ENCODE peak calls at places on chromosomes 3 and 15, in seven cellular contexts. G is A673, V is astrocyte of the spinal cord, L is A549, F is cardiac fibroblast, B is AG09309, X is sigmoid colon. U is an unnamed sample.

GRCh38 chr3:193134895-193135294 is 106.1 kb upstream of the PLAAT1 start:
- DNase-seq in G (peak), V (peak), L (no peak), F (peak), B (peak), X (no peak), U (no peak)

GRCh38 chr3:104907507-104907906 is 459.2 kb upstream of the ALCAM start:
- DNase-seq in G (peak), V (peak), L (no peak), F (peak), B (peak), X (no peak), U (no peak)

GRCh38 chr15:63718590-63719035 is 115.1 kb downstream of the HERC1 start:
- DNase-seq in G (no peak), V (peak), L (peak), F (peak), B (peak), X (no peak), U (no peak)

GRCh38 chr3:187342255-187342654 is 25.9 kb upstream of the RTP4 start:
- DNase-seq in G (no peak), V (no peak), L (no peak), F (no peak), B (no peak), X (no peak), U (no peak)

GRCh38 chr3:103440539-103441113 is 1005.8 kb downstream of the ZPLD1 start:
- DNase-seq in G (peak), V (peak), L (peak), F (peak), B (no peak), X (no peak), U (no peak)

GRCh38 chr3:23389089-23389488 is 186.0 kb downstream of the UBE2E2 start:
- DNase-seq in G (no peak), V (no peak), L (peak), F (no peak), B (no peak), X (no peak), U (no peak)

GRCh38 chr3:16513141-16514020 is at the start of gene RFTN1:
- DNase-seq in G (peak), V (peak), L (no peak), F (peak), B (no peak), X (no peak), U (peak)

GRCh38 chr3:22621205-22621809 is 581.8 kb upstream of the UBE2E2 start:
- DNase-seq in G (no peak), V (no peak), L (no peak), F (no peak), B (no peak), X (no peak), U (no peak)

GRCh38 chr15:33293619-33294309 is 17.0 kb upstream of the RYR3 start:
- DNase-seq in G (no peak), V (peak), L (no peak), F (peak), B (no peak), X (no peak), U (no peak)

GRCh38 chr3:16290007-16290826 is 25.2 kb downstream of the OXNAD1 start:
- DNase-seq in G (peak), V (peak), L (peak), F (peak), B (no peak), X (no peak), U (peak)

GRCh38 chr3:169662215-169663070 is 1.1 kb downstream of the MECOM start:
- DNase-seq in G (peak), V (peak), L (peak), F (peak), B (no peak), X (no peak), U (peak)

GRCh38 chr15:83928878-83929418 is 275.0 kb downstream of the ADAMTSL3 start:
- DNase-seq in G (no peak), V (no peak), L (no peak), F (no peak), B (no peak), X (no peak), U (no peak)

GRCh38 chr3:197501496-197501878 is 54.3 kb downstream of the BDH1 start:
- DNase-seq in G (peak), V (peak), L (peak), F (peak), B (no peak), X (no peak), U (no peak)

GRCh38 chr3:264394-265156 is 68.0 kb downstream of the CHL1 start:
- DNase-seq in G (no peak), V (peak), L (peak), F (peak), B (peak), X (no peak), U (no peak)

GRCh38 chr3:113625724-113626348 is 70.6 kb downstream of the USF3 start:
- DNase-seq in G (no peak), V (no peak), L (no peak), F (peak), B (no peak), X (no peak), U (no peak)

GRCh38 chr3:64837126-64837738 is 149.4 kb upstream of the ADAMTS9 start:
- DNase-seq in G (no peak), V (no peak), L (no peak), F (no peak), B (no peak), X (no peak), U (no peak)

GRCh38 chr3:27978440-27978839 is 256.3 kb upstream of the EOMES start:
- DNase-seq in G (no peak), V (peak), L (no peak), F (peak), B (no peak), X (no peak), U (no peak)

GRCh38 chr3:136624894-136625815 is 127.0 kb downstream of the STAG1 start:
- DNase-seq in G (no peak), V (no peak), L (peak), F (no peak), B (no peak), X (no peak), U (no peak)

GRCh38 chr15:96372554-96372953 is 42.1 kb downstream of the NR2F2 start:
- DNase-seq in G (no peak), V (no peak), L (no peak), F (no peak), B (no peak), X (no peak), U (no peak)

GRCh38 chr3:53231532-53232511 is 24.0 kb downstream of the TKT start:
- DNase-seq in G (no peak), V (no peak), L (no peak), F (no peak), B (no peak), X (no peak), U (no peak)

GRCh38 chr15:43518073-43518761 is 809 bp downstream of the MAP1A start:
- DNase-seq in G (peak), V (peak), L (no peak), F (peak), B (no peak), X (no peak), U (no peak)

GRCh38 chr3:13650210-13651056 is 101.5 kb downstream of the FBLN2 start:
- DNase-seq in G (peak), V (peak), L (peak), F (peak), B (peak), X (peak), U (peak)

GRCh38 chr3:146092230-146092629 is 68.8 kb downstream of the PLOD2 start:
- DNase-seq in G (no peak), V (peak), L (no peak), F (peak), B (no peak), X (no peak), U (no peak)

GRCh38 chr3:45554001-45554691 is 40.4 kb upstream of the LIMD1 start:
- DNase-seq in G (no peak), V (no peak), L (no peak), F (peak), B (no peak), X (peak), U (no peak)

GRCh38 chr15:75775296-75776074 is 62.8 kb upstream of the CSPG4 start:
- DNase-seq in G (peak), V (no peak), L (peak), F (no peak), B (no peak), X (no peak), U (no peak)

GRCh38 chr15:66089049-66089448 is 164.5 kb downstream of the MEGF11 start:
- DNase-seq in G (no peak), V (no peak), L (no peak), F (no peak), B (no peak), X (peak), U (no peak)

GRCh38 chr3:115651599-115651998 is 28.3 kb downstream of the GAP43 start:
- DNase-seq in G (no peak), V (no peak), L (no peak), F (no peak), B (no peak), X (no peak), U (no peak)
- H3K4me3 ChIP-seq in G (no peak), V (no peak), L (no peak), F (no peak), B (no peak), X (no peak), U (no peak)

GRCh38 chr3:127748754-127749327 is 73.5 kb downstream of the MGLL start:
- DNase-seq in G (no peak), V (no peak), L (no peak), F (peak), B (no peak), X (peak), U (no peak)

GRCh38 chr3:127751163-127751621 is 71.1 kb downstream of the MGLL start:
- DNase-seq in G (no peak), V (no peak), L (no peak), F (peak), B (no peak), X (no peak), U (no peak)

GRCh38 chr3:127749361-127749760 is 73.0 kb downstream of the MGLL start:
- DNase-seq in G (no peak), V (no peak), L (no peak), F (peak), B (no peak), X (no peak), U (no peak)

GRCh38 chr3:127750226-127751031 is 71.9 kb downstream of the MGLL start:
- DNase-seq in G (no peak), V (peak), L (no peak), F (peak), B (peak), X (no peak), U (no peak)

GRCh38 chr3:127749787-127750225 is 72.5 kb downstream of the MGLL start:
- DNase-seq in G (peak), V (no peak), L (no peak), F (peak), B (no peak), X (no peak), U (no peak)
- TF ChIP-seq CTCF in G (peak), V (no peak), L (peak), F (no peak), B (no peak), X (no peak), U (no peak)

GRCh38 chr15:41494922-41495735 is 1.5 kb downstream of the ITPKA start:
- DNase-seq in G (no peak), V (no peak), L (no peak), F (no peak), B (no peak), X (no peak), U (no peak)
- H3K4me3 ChIP-seq in G (peak), V (no peak), L (no peak), F (no peak), B (no peak), X (no peak), U (peak)

GRCh38 chr3:189512824-189513223 is 118.4 kb upstream of the TP63 start:
- DNase-seq in G (no peak), V (no peak), L (peak), F (no peak), B (no peak), X (no peak), U (no peak)

GRCh38 chr3:189515916-189516531 is 115.2 kb upstream of the TP63 start:
- DNase-seq in G (no peak), V (peak), L (no peak), F (no peak), B (no peak), X (no peak), U (no peak)

GRCh38 chr3:189513281-189514151 is 117.7 kb upstream of the TP63 start:
- DNase-seq in G (no peak), V (no peak), L (peak), F (no peak), B (no peak), X (no peak), U (no peak)

GRCh38 chr3:189508784-189509489 is 122.3 kb upstream of the TP63 start:
- DNase-seq in G (no peak), V (peak), L (no peak), F (no peak), B (peak), X (no peak), U (peak)

DNA sequence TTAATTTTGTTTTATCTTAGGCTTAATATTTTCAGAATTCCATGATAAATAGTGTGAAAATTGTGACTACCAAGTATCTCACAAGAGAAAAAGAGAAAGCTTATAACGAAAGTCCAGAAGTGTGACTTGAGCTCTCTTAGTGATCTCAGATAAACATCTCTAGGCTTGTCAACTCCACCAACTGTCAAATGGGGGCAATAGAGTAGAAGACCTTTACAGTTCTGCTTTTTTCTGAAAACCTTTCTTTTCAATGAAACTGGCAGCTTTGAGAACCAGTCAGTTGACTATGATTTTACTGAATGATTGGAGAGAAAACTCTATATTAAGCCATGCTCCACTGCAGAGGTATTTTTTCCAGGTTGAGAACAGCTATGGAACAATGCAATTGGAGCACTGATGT is 119.2 kb upstream of the TP63 start:
- DNase-seq in G (no peak), V (no peak), L (no peak), F (no peak), B (no peak), X (no peak), U (no peak)
- TF ChIP-seq CTCF in G (peak), V (no peak), L (no peak), F (no peak), B (no peak), X (no peak), U (no peak)

DNA sequence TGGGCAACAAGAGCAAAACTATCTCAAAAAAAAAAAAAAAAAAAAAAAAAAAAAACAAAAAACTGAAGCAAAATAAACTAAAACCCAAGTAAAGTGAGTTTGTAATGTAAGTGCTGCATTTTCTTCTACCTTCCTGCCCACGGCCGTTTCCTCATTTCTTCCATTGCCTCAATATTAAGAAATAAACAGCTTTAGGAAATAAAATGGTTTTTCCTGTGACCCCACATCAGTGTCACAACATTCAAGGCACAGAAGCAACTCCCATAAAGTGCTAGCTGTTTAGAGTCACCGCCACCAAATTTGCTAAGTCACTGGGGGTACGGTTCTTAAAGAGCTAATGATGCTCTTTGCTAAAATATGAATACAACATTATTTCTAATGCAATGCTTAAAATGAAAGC is 3.3 kb downstream of the PKM start:
- DNase-seq in G (no peak), V (no peak), L (no peak), F (peak), B (no peak), X (no peak), U (no peak)
- H3K4me3 ChIP-seq in G (peak), V (peak), L (peak), F (peak), B (peak), X (no peak), U (no peak)